ENCODE peak calls at places on chromosome 1, in ten cellular contexts. P is stomach, G is ovary, V is A549, J is H54, O is IMR-90, X is HCT116, W is lower leg skin, N is prostate gland, S is NB4. K is an unnamed sample.

GRCh38 chr1:236759252-236759859 is 35.7 kb upstream of the MTR start:
- DNase-seq in P (no peak), O (peak), N (no peak), V (peak), X (peak), G (no peak), S (peak), W (no peak), J (peak), K (peak)

GRCh38 chr1:86858524-86859261 is 55.2 kb downstream of the SELENOF start:
- DNase-seq in W (no peak), O (no peak), V (no peak), J (no peak), S (peak), X (no peak), N (no peak), G (no peak), P (no peak), K (no peak)

GRCh38 chr1:40877681-40878080 is 15.5 kb upstream of the CITED4 start:
- DNase-seq in V (peak), W (peak), S (peak), J (peak), O (peak), X (no peak), G (no peak), N (peak), P (peak), K (no peak)

GRCh38 chr1:27650527-27651175 is 15.7 kb upstream of the FGR start:
- DNase-seq in O (peak), G (no peak), X (peak), S (peak), J (no peak), W (no peak), P (no peak), V (no peak), N (no peak), K (no peak)

GRCh38 chr1:231206856-231207255 is 34.2 kb upstream of the GNPAT start:
- DNase-seq in P (no peak), V (peak), J (no peak), W (no peak), X (no peak), S (peak), O (no peak), G (no peak), N (no peak), K (peak)

GRCh38 chr1:18265641-18266040 is 158.0 kb downstream of the IGSF21 start:
- DNase-seq in X (no peak), S (no peak), N (no peak), O (no peak), G (no peak), J (no peak), W (no peak), V (no peak), P (no peak), K (no peak)

GRCh38 chr1:117070124-117070523 is 10.0 kb downstream of the TTF2 start:
- DNase-seq in V (no peak), N (no peak), X (no peak), O (peak), J (no peak), W (no peak), G (no peak), P (no peak), S (no peak), K (no peak)

GRCh38 chr1:90936061-90936460 is 85.8 kb downstream of the ZNF644 start:
- DNase-seq in X (no peak), N (no peak), W (no peak), S (no peak), J (no peak), P (no peak), G (no peak), O (no peak), V (no peak), K (no peak)

GRCh38 chr1:158330390-158330789 is 941 bp downstream of the CD1B start:
- DNase-seq in N (no peak), J (no peak), V (no peak), X (no peak), W (no peak), P (no peak), S (no peak), G (no peak), O (no peak), K (no peak)

GRCh38 chr1:56439610-56440264 is 139.6 kb downstream of the PLPP3 start:
- DNase-seq in N (no peak), O (no peak), V (no peak), G (no peak), S (no peak), W (no peak), P (no peak), J (no peak), X (no peak), K (no peak)

GRCh38 chr1:213987876-213988638 is at the start of gene PROX1:
- DNase-seq in S (no peak), J (peak), V (peak), W (peak), G (peak), X (no peak), P (peak), N (peak), O (peak), K (peak)

GRCh38 chr1:54404939-54405880 is 984 bp downstream of the SSBP3 start:
- DNase-seq in V (no peak), O (no peak), P (peak), N (no peak), J (peak), S (peak), G (peak), X (no peak), W (peak), K (peak)

GRCh38 chr1:170623171-170623570 is 40.8 kb upstream of the PRRX1 start:
- DNase-seq in O (peak), J (peak), V (peak), W (no peak), S (peak), P (no peak), N (no peak), G (no peak), X (peak), K (no peak)

GRCh38 chr1:218266356-218266755 is 18.7 kb upstream of the RRP15 start:
- DNase-seq in V (no peak), G (no peak), O (peak), X (no peak), P (no peak), S (peak), N (no peak), J (no peak), W (no peak), K (no peak)

GRCh38 chr1:48007044-48007443 is 9.9 kb upstream of the TRABD2B start:
- DNase-seq in O (peak), S (no peak), N (no peak), W (peak), X (no peak), J (no peak), V (peak), G (no peak), P (no peak), K (peak)

GRCh38 chr1:41679531-41679930 is 195.0 kb upstream of the EDN2 start:
- DNase-seq in N (no peak), X (no peak), V (no peak), S (no peak), P (no peak), O (no peak), G (no peak), J (no peak), W (no peak), K (no peak)

GRCh38 chr1:8663915-8664331 is 153.5 kb downstream of the RERE start:
- DNase-seq in O (peak), S (no peak), J (no peak), P (peak), W (no peak), V (no peak), G (no peak), X (no peak), N (no peak), K (peak)

GRCh38 chr1:212743901-212744475 is 44.3 kb upstream of the BATF3 start:
- DNase-seq in W (no peak), N (no peak), J (no peak), X (no peak), G (no peak), P (no peak), O (no peak), S (no peak), V (no peak), K (no peak)

GRCh38 chr1:35386954-35387353 is 118.4 kb downstream of the ZMYM4 start:
- DNase-seq in O (no peak), V (no peak), W (no peak), N (no peak), X (no peak), J (no peak), G (no peak), P (no peak), S (peak), K (no peak)

GRCh38 chr1:207962716-207963428 is 51.9 kb upstream of the CD34 start:
- DNase-seq in V (no peak), P (peak), N (peak), G (peak), J (no peak), O (no peak), X (no peak), W (peak), S (peak), K (no peak)

GRCh38 chr1:1330366-1331067 is 563 bp upstream of the TAS1R3 start:
- DNase-seq in V (no peak), W (no peak), N (no peak), S (no peak), G (no peak), O (no peak), X (no peak), P (no peak), J (no peak), K (no peak)

GRCh38 chr1:106755682-106756406 is 300.6 kb upstream of the PRMT6 start:
- DNase-seq in S (no peak), V (no peak), N (no peak), O (peak), P (no peak), G (no peak), X (no peak), W (no peak), J (peak), K (no peak)

GRCh38 chr1:54540891-54541290 is 7.1 kb upstream of the ACOT11 start:
- DNase-seq in S (no peak), G (no peak), P (no peak), J (no peak), N (no peak), W (peak), X (no peak), O (no peak), V (no peak), K (no peak)

GRCh38 chr1:220432408-220432807 is 95.5 kb upstream of the MARK1 start:
- DNase-seq in V (peak), J (no peak), P (no peak), W (no peak), S (no peak), O (no peak), X (peak), G (no peak), N (no peak), K (no peak)

GRCh38 chr1:14746393-14746792 is 147.9 kb downstream of the KAZN start:
- DNase-seq in J (no peak), V (no peak), N (no peak), W (no peak), S (no peak), X (no peak), P (no peak), G (no peak), O (no peak), K (no peak)

GRCh38 chr1:110875216-110875731 is 2.3 kb downstream of the CD53 start:
- DNase-seq in N (no peak), S (peak), P (peak), X (no peak), V (no peak), O (no peak), J (no peak), W (no peak), G (no peak), K (peak)

GRCh38 chr1:209802117-209802779 is 3.7 kb downstream of the IRF6 start:
- DNase-seq in O (no peak), V (no peak), J (no peak), W (no peak), N (peak), X (no peak), G (no peak), S (no peak), P (peak), K (peak)

GRCh38 chr1:53368314-53369033 is 40.6 kb upstream of the LRP8 start:
- DNase-seq in W (peak), J (no peak), N (no peak), S (no peak), P (peak), O (no peak), G (no peak), V (no peak), X (no peak), K (no peak)

GRCh38 chr1:24933468-24933867 is 3.4 kb upstream of the RUNX3 start:
- DNase-seq in X (no peak), S (no peak), J (no peak), G (no peak), P (no peak), N (no peak), W (no peak), V (no peak), O (no peak), K (no peak)

GRCh38 chr1:44326066-44326701 is 28.9 kb downstream of the ERI3 start:
- DNase-seq in J (no peak), S (no peak), N (peak), O (no peak), W (no peak), V (no peak), X (no peak), P (no peak), G (no peak), K (no peak)

GRCh38 chr1:97461782-97462181 is 459.1 kb downstream of the DPYD start:
- DNase-seq in G (no peak), O (no peak), W (no peak), X (no peak), P (no peak), N (no peak), V (no peak), S (peak), J (no peak), K (no peak)

GRCh38 chr1:26019641-26020315 is 1.8 kb upstream of the EXTL1 start:
- DNase-seq in O (peak), G (no peak), S (peak), J (peak), P (no peak), N (no peak), V (no peak), X (no peak), W (no peak), K (no peak)

GRCh38 chr1:177849588-177849987 is 120.3 kb downstream of the SEC16B start:
- DNase-seq in X (no peak), J (no peak), W (no peak), O (no peak), S (no peak), N (no peak), G (no peak), V (no peak), P (no peak), K (no peak)

GRCh38 chr1:30759718-30760281 is 2.2 kb upstream of the LAPTM5 start:
- DNase-seq in V (no peak), S (no peak), X (no peak), G (no peak), P (no peak), W (no peak), N (no peak), O (no peak), J (peak), K (no peak)

GRCh38 chr1:3727042-3727824 is 25.0 kb upstream of the CCDC27 start:
- DNase-seq in O (no peak), W (no peak), X (no peak), S (peak), J (no peak), P (peak), N (no peak), V (peak), G (no peak), K (peak)

GRCh38 chr1:43152866-43153265 is 19.2 kb downstream of the EBNA1BP2 start:
- DNase-seq in X (no peak), V (no peak), W (no peak), S (no peak), G (no peak), N (peak), J (no peak), O (peak), P (no peak), K (no peak)

GRCh38 chr1:66281808-66282207 is 252.1 kb upstream of the SGIP1 start:
- DNase-seq in X (no peak), V (no peak), P (no peak), N (peak), J (no peak), W (no peak), G (no peak), S (no peak), O (no peak), K (no peak)
- TF ChIP-seq POLR2A in X (no peak), V (no peak), P (no peak), N (no peak), J (no peak), W (no peak), G (no peak), S (no peak), O (no peak), K (no peak)

DNA sequence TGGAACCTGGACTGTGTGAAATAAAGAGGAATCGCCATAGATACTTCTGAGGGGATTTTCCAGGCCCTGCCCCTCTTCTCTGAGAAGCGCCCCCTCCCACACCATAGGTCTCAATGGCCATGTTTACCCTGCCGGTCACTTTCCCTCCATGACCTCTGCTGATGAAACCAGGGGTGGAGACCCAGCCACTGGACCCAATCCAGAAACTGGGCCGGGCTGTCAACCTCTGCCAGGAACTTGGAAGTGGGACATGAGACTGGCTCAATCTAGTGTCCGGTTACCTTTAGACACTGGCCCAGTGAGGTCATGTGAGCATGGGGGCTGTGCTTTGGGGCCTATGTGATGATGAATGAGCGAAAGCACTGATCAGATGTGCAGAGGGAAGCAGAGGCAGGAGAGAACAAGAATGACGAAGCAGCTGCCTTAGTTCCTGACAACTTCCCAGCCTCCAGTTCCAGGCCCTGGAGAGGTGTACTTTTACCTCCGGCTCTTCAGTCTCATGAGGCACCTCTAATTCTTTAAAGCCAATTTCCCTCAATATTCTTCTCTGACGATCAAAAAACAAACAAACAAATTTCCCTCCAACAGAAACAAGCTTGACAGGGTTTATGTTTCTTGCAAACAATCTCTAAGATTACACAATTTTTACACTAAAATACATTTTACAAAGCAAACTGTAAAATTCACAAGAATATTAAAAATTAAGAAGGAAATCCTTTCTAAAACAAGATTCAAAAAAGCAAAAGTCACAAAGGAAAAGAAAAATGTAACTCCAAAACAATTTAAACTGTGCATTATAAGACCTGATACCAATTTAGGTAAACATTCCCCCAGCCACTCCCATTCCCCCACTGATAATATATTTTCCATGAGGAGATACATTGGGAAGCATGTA is 4.8 kb downstream of the ASAP3 start:
- DNase-seq in P (peak), V (peak), N (peak), G (peak), X (no peak), J (peak), W (peak), S (no peak), O (peak), K (no peak)
- TF ChIP-seq POLR2A in P (no peak), V (no peak), N (no peak), G (no peak), X (no peak), J (no peak), W (no peak), S (no peak), O (no peak), K (no peak)

GRCh38 chr1:15758953-15759661 is 512 bp downstream of the FBLIM1 start:
- DNase-seq in S (no peak), X (no peak), O (no peak), N (no peak), G (no peak), J (no peak), P (no peak), W (peak), V (no peak), K (no peak)
- TF ChIP-seq POLR2A in S (no peak), X (no peak), O (no peak), N (no peak), G (no peak), J (no peak), P (no peak), W (no peak), V (no peak), K (no peak)

DNA sequence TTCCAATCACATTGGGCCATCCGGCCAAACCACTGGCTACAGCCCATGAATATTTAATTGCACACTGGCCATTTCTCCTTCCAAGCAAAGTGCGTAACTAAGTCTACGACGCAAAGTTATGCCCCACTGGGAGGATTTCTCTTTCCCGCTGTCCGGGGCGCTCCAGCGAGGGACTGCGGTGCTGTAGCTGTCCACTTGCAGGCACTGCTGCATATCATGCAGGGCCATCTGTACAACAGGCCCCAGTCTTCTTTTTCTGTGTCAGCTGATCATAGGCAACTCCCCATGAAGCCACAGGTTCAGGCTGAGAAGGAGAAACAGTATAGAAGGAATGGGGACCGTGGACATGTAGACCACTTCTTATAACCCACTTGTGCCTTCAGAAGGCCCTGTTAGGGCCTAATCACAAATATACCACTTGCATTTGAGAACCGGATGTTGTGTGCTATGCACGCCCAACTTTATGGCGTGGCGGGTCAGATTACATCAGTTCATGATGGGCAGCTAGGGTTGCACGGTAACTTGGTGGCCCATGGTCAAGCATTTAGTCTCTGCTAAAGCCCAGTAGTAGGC is 58.0 kb downstream of the ADSS2 start:
- DNase-seq in P (no peak), S (no peak), V (no peak), G (no peak), X (no peak), W (no peak), J (no peak), N (no peak), O (no peak), K (no peak)
- TF ChIP-seq POLR2A in P (no peak), S (no peak), V (no peak), G (no peak), X (no peak), W (no peak), J (no peak), N (no peak), O (no peak), K (no peak)

GRCh38 chr1:183403386-183403957 is 14.7 kb downstream of the NMNAT2 start:
- DNase-seq in G (no peak), O (no peak), N (no peak), S (no peak), W (no peak), P (no peak), X (no peak), J (no peak), V (no peak), K (no peak)
- TF ChIP-seq POLR2A in G (no peak), O (no peak), N (no peak), S (no peak), W (no peak), P (no peak), X (no peak), J (no peak), V (no peak), K (no peak)

DNA sequence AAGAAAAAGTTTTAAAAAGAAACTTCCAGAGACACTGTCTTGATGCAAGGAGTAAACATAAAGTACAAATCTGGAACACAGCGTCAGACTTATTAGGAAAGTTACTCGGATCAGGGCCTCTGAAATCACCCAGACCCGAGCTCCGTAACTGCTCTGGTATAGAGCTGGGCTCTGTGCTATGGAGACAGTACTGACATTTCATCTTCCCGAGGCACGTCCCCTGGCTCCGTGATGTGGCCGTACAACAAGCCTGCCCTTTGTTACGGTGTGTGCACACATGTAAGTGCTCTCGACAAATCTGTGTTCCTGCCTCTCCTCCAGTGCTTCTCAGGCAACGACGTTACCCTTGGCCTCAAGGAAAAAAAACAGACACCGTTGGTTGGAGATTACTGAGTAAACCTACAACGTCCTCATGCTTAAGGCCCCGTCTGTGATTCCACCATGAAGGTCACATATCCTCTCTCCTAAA is 107.0 kb upstream of the IRF2BP2 start:
- DNase-seq in J (no peak), W (no peak), X (no peak), G (no peak), O (no peak), P (no peak), V (no peak), N (no peak), S (no peak), K (no peak)
- TF ChIP-seq POLR2A in J (no peak), W (no peak), X (no peak), G (no peak), O (no peak), P (no peak), V (no peak), N (no peak), S (no peak), K (no peak)

GRCh38 chr1:20720631-20721051 is 2.8 kb upstream of the KIF17 start:
- DNase-seq in N (no peak), X (no peak), W (peak), P (no peak), O (no peak), S (no peak), J (no peak), G (no peak), V (no peak), K (no peak)
- TF ChIP-seq POLR2A in N (no peak), X (no peak), W (no peak), P (no peak), O (no peak), S (no peak), J (no peak), G (no peak), V (no peak), K (no peak)

GRCh38 chr1:224753491-224753890 is 137.4 kb downstream of the CNIH3 start:
- DNase-seq in P (no peak), G (no peak), S (peak), W (no peak), V (no peak), X (no peak), J (no peak), O (no peak), N (no peak), K (no peak)
- TF ChIP-seq POLR2A in P (no peak), G (no peak), S (no peak), W (no peak), V (no peak), X (no peak), J (no peak), O (no peak), N (no peak), K (no peak)